ENCODE peak calls at places on chromosomes 16 and 17, in eight cellular contexts. O is smooth muscle cell of the brain vasculature, A is mucosa of gallbladder, R is HEK293T, M is HuH-7.5, X is HS-27A, K is HuH-7, H is A172. G is an unnamed sample.

GRCh38 chr17:68790931-68791330 is 164.3 kb downstream of the ABCA8 start:
- DNase-seq in O (no peak), A (no peak), R (no peak), M (no peak), X (no peak), K (no peak), H (no peak), G (no peak)

GRCh38 chr16:11253009-11253994 is 2.7 kb downstream of the SOCS1 start:
- DNase-seq in O (no peak), A (no peak), R (no peak), M (no peak), X (no peak), K (no peak), H (no peak), G (no peak)

GRCh38 chr16:68823401-68823800 is 19.9 kb upstream of the TANGO6 start:
- DNase-seq in O (no peak), A (no peak), R (no peak), M (no peak), X (peak), K (no peak), H (peak), G (peak)

GRCh38 chr16:8867483-8868271 is 1.1 kb downstream of the CARHSP1 start:
- DNase-seq in O (no peak), A (no peak), R (no peak), M (no peak), X (no peak), K (no peak), H (no peak), G (no peak)

GRCh38 chr16:84585886-84586285 is 32.0 kb downstream of the COTL1 start:
- DNase-seq in O (no peak), A (no peak), R (peak), M (no peak), X (no peak), K (no peak), H (no peak), G (no peak)

GRCh38 chr17:81393684-81394376 is 1.4 kb upstream of the BAHCC1 start:
- DNase-seq in O (peak), A (peak), R (peak), M (peak), X (peak), K (peak), H (peak), G (peak)

GRCh38 chr17:78040561-78041400 is 82.3 kb downstream of the TNRC6C start:
- DNase-seq in O (no peak), A (peak), R (no peak), M (no peak), X (peak), K (no peak), H (peak), G (peak)

GRCh38 chr17:49226771-49227435 is 3.7 kb downstream of the PHOSPHO1 start:
- DNase-seq in O (no peak), A (no peak), R (no peak), M (no peak), X (no peak), K (no peak), H (no peak), G (no peak)

GRCh38 chr17:21573961-21574610 is 118.2 kb upstream of the KCNJ18 start:
- DNase-seq in O (no peak), A (peak), R (no peak), M (no peak), X (no peak), K (no peak), H (no peak), G (no peak)

GRCh38 chr17:48611213-48611612 is 396 bp upstream of the HOXB7 start:
- DNase-seq in O (no peak), A (no peak), R (no peak), M (no peak), X (no peak), K (no peak), H (peak), G (no peak)

GRCh38 chr16:69244336-69244735 is 57.4 kb downstream of the SNTB2 start:
- DNase-seq in O (no peak), A (no peak), R (no peak), M (no peak), X (no peak), K (no peak), H (no peak), G (no peak)

GRCh38 chr17:5198472-5198871 is 6.8 kb upstream of the ZNF594 start:
- DNase-seq in O (no peak), A (no peak), R (no peak), M (no peak), X (no peak), K (no peak), H (no peak), G (no peak)

GRCh38 chr17:83189013-83189672 is 109.7 kb downstream of the METRNL start:
- DNase-seq in O (no peak), A (peak), R (no peak), M (no peak), X (no peak), K (no peak), H (no peak), G (no peak)

GRCh38 chr16:8935989-8936388 is 27.7 kb downstream of the USP7 start:
- DNase-seq in O (no peak), A (no peak), R (peak), M (no peak), X (no peak), K (no peak), H (no peak), G (no peak)

GRCh38 chr16:84806256-84806889 is 13.4 kb upstream of the CRISPLD2 start:
- DNase-seq in O (peak), A (no peak), R (peak), M (peak), X (peak), K (no peak), H (peak), G (peak)

GRCh38 chr16:78443780-78444422 is 344.4 kb downstream of the WWOX start:
- DNase-seq in O (peak), A (no peak), R (no peak), M (no peak), X (no peak), K (no peak), H (no peak), G (no peak)

G was measured in H4.